ENCODE peak calls at places on chromosomes 1 and 21, in eight cellular contexts. N, E, P, W, R, Y, X and L are unnamed samples.

GRCh38 chr1:159000627-159001026 is 9.1 kb upstream of the IFI16 start:
- DNase-seq in E (no peak), R (peak; percentile 57), N (peak; percentile 54), W (no peak), X (peak; percentile 9), P (peak; percentile 70), Y (peak; percentile 90), L (no peak)

GRCh38 chr1:50981741-50982140 is 11.7 kb downstream of the CDKN2C start:
- DNase-seq in R (no peak), N (no peak), W (no peak), E (no peak), P (no peak), X (no peak), Y (peak; percentile 10), L (no peak)

GRCh38 chr1:59994302-59995198 is 68.0 kb upstream of the CYP2J2 start:
- DNase-seq in Y (peak; percentile 15), R (no peak), P (no peak), E (no peak), X (no peak), N (no peak), W (no peak), L (no peak)

GRCh38 chr21:38123626-38124025 is 133.2 kb upstream of the KCNJ15 start:
- DNase-seq in N (no peak), X (no peak), P (no peak), Y (no peak), E (no peak), W (no peak), R (no peak), L (no peak)

GRCh38 chr21:41786521-41786987 is 19.7 kb upstream of the RIPK4 start:
- DNase-seq in X (no peak), N (no peak), W (no peak), Y (no peak), R (peak; percentile 46), E (no peak), P (no peak), L (no peak)

GRCh38 chr1:109398343-109399225 is 866 bp upstream of the SORT1 start:
- DNase-seq in E (no peak), X (no peak), R (no peak), P (no peak), N (no peak), W (no peak), Y (no peak), L (no peak)

GRCh38 chr1:203636306-203636705 is 9.7 kb downstream of the ATP2B4 start:
- DNase-seq in Y (no peak), P (no peak), R (no peak), E (no peak), N (no peak), X (no peak), W (no peak), L (no peak)

GRCh38 chr21:41147096-41147978 is 20.6 kb upstream of the BACE2 start:
- DNase-seq in W (no peak), P (no peak), Y (no peak), R (no peak), E (no peak), N (no peak), X (no peak), L (no peak)

GRCh38 chr1:244968431-244968830 is 104.1 kb upstream of the HNRNPU start:
- DNase-seq in P (no peak), N (peak; percentile 35), X (peak; percentile 12), R (no peak), E (no peak), W (no peak), Y (no peak), L (no peak)

GRCh38 chr1:215566556-215567490 is at the start of gene KCTD3:
- DNase-seq in Y (peak; percentile 84), E (peak; percentile 81), W (peak; percentile 77), X (peak; percentile 73), P (peak; percentile 88), N (peak; percentile 80), R (peak; percentile 76), L (no peak)

GRCh38 chr1:194929376-194929775 is 1678.9 kb downstream of the KCNT2 start:
- DNase-seq in Y (no peak), R (no peak), P (no peak), X (no peak), W (no peak), E (no peak), N (no peak), L (no peak)

GRCh38 chr1:64223329-64224151 is 20.1 kb downstream of the UBE2U start:
- DNase-seq in E (peak; percentile 15), W (peak; percentile 32), P (no peak), N (no peak), Y (no peak), R (no peak), X (no peak), L (no peak)

GRCh38 chr1:39955547-39956539 is 898 bp downstream of the MFSD2A start:
- DNase-seq in E (peak; percentile 70), P (no peak), R (peak; percentile 38), X (no peak), Y (no peak), N (peak; percentile 62), W (peak; percentile 77), L (peak; percentile 21)

GRCh38 chr1:103129255-103129654 is 20.9 kb upstream of the COL11A1 start:
- DNase-seq in Y (no peak), X (no peak), W (no peak), E (no peak), N (no peak), R (no peak), P (no peak), L (no peak)

GRCh38 chr1:51567653-51568052 is 48.6 kb upstream of the EPS15 start:
- DNase-seq in P (no peak), E (no peak), Y (no peak), X (no peak), N (no peak), W (no peak), R (no peak), L (no peak)

GRCh38 chr1:28144203-28145135 is 32.0 kb downstream of the PTAFR start:
- DNase-seq in Y (no peak), E (peak; percentile 90), W (peak; percentile 94), N (no peak), P (no peak), R (no peak), X (no peak), L (no peak)

GRCh38 chr1:231234506-231234905 is 6.5 kb upstream of the GNPAT start:
- DNase-seq in P (no peak), X (no peak), R (no peak), E (no peak), N (no peak), Y (no peak), W (no peak), L (no peak)

GRCh38 chr1:231233735-231234417 is 7.1 kb upstream of the GNPAT start:
- DNase-seq in R (peak; percentile 51), W (no peak), Y (no peak), X (no peak), N (no peak), P (no peak), E (no peak), L (no peak)

GRCh38 chr1:231236131-231236571 is 4.9 kb upstream of the GNPAT start:
- DNase-seq in W (no peak), X (no peak), N (no peak), E (no peak), Y (no peak), P (no peak), R (no peak), L (no peak)

GRCh38 chr1:231236938-231237337 is 4.1 kb upstream of the GNPAT start:
- DNase-seq in Y (no peak), W (no peak), X (no peak), P (no peak), N (no peak), E (no peak), R (no peak), L (no peak)

GRCh38 chr1:231235526-231235925 is 5.5 kb upstream of the GNPAT start:
- DNase-seq in X (no peak), N (no peak), W (no peak), R (no peak), Y (no peak), P (no peak), E (no peak), L (no peak)
- H3K4me3 ChIP-seq in X (no peak overlapping the region), N (no peak overlapping the region), W (no peak overlapping the region), R (no peak overlapping the region), Y (no peak overlapping the region), P (no peak overlapping the region), E (no peak overlapping the region), L (no peak overlapping the region)

DNA sequence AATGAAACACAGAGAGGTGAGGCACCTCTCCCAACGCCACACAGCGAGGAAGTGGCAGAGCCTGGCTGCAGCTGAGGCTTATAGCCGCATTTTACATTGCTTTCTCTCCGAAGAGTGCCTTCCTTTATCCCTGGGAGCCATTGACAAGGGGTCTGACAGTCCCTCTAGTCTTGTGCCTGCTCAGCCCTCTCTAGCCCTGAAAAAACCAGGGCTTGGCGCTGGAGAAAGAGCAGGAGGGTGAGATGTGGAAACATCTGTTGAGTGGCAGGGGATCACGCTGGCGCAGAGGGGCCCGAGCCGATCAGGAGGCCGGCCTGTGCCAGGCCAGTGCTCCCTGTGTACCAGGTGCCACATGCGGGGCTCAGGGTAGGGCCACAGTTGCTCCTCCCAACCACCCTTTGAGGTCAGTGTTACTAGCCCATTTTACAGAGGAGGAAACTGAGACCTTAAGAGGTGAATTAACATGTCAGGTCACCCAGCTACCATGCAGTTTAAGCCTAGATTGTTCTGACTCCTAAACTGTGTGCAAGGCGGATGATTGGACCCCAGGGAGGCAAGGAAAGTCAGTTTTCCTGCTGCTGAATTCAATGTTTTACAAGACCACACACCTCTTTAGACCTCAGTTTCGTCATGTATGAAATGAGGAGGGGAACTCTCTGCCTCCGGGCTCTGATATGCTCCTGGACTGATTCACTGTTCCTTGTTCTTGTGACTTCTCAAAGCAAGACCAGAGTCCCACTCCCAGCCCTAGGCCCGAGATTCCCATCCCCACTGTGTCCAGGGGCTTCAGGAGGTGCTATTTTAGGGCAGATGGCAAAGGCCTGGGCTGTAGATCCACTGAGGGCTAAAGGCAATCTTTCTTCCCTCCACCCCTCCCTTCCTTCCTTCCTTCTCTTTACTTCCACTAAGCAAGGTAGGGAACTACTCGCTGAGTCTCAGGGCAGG is 28.0 kb upstream of the RUNX3 start:
- DNase-seq in N (no peak), Y (no peak), R (no peak), W (no peak), P (no peak), E (no peak), X (no peak), L (no peak)
- H3K4me3 ChIP-seq in N (no peak overlapping the region), Y (no peak overlapping the region), R (no peak overlapping the region), W (peak overlapping the region; percentile 14), P (no peak overlapping the region), E (peak overlapping the region; percentile 16), X (no peak overlapping the region), L (no peak overlapping the region)

GRCh38 chr1:84692391-84692790 is 2.1 kb upstream of the SSX2IP start:
- DNase-seq in P (no peak), E (no peak), W (no peak), R (no peak), N (no peak), X (no peak), Y (no peak), L (no peak)
- H3K4me3 ChIP-seq in P (no peak overlapping the region), E (no peak overlapping the region), W (no peak overlapping the region), R (no peak overlapping the region), N (no peak overlapping the region), X (no peak overlapping the region), Y (no peak overlapping the region), L (peak overlapping the region; percentile 52)

GRCh38 chr1:7248402-7248805 is 463.1 kb downstream of the CAMTA1 start:
- DNase-seq in E (no peak), P (no peak), W (no peak), X (no peak), R (no peak), Y (no peak), N (no peak), L (no peak)
- H3K4me3 ChIP-seq in E (no peak overlapping the region), P (no peak overlapping the region), W (no peak overlapping the region), X (no peak overlapping the region), R (no peak overlapping the region), Y (no peak overlapping the region), N (no peak overlapping the region), L (no peak overlapping the region)